ENCODE peak calls at places on chromosomes 12 and 14, in six cellular contexts. K is stimulated activated CD4-positive, alpha-beta T cell treated with anti-CD3 and anti-CD28 coated beads, TNF-alpha, amount 100 ng/mL, for 4 hours; E is GM23248; M is activated CD4-positive, alpha-beta T cell treated with anti-CD3 and anti-CD28 coated beads, Interleukin-2, amount 50 U/mL, for 1 hour; F is fibroblast of lung; A is GOT3. I is an unnamed sample.

GRCh38 chr14:91388551-91388975 is 29.1 kb downstream of the CCDC88C start:
- DNase-seq in E (no peak), M (no peak), K (no peak), F (peak; percentile 74), A (no peak), I (no peak)

GRCh38 chr12:65532162-65532561 is 253.7 kb downstream of the MSRB3 start:
- DNase-seq in A (no peak), K (no peak), E (peak; percentile 65), F (peak; percentile 88), M (no peak), I (no peak)

GRCh38 chr12:117485984-117486839 is 124.8 kb upstream of the NOS1 start:
- DNase-seq in A (no peak), E (peak; percentile 19), K (no peak), M (no peak), F (no peak), I (no peak)

GRCh38 chr12:94621662-94622359 is 28.5 kb downstream of the TMCC3 start:
- DNase-seq in A (no peak), E (peak; percentile 39), K (peak; percentile 8), M (no peak), F (peak; percentile 58), I (peak; percentile 19)

GRCh38 chr14:61703342-61704129 is 8.2 kb downstream of the HIF1A start:
- DNase-seq in M (no peak), E (peak; percentile 27), F (no peak), A (no peak), K (no peak), I (no peak)

GRCh38 chr14:98889107-98889835 is 382.7 kb downstream of the BCL11B start:
- DNase-seq in A (no peak), F (no peak), K (no peak), M (no peak), E (no peak), I (no peak)

GRCh38 chr12:116880817-116881324 is 370 bp downstream of the HRK start:
- DNase-seq in A (no peak), M (peak; percentile 5), F (peak; percentile 18), K (no peak), E (peak; percentile 67), I (no peak)

GRCh38 chr14:73753043-73753886 is 39.1 kb upstream of the PNMA1 start:
- DNase-seq in F (no peak), E (peak; percentile 51), K (no peak), M (peak; percentile 47), A (no peak), I (peak; percentile 63)

GRCh38 chr14:56648508-56649301 is 69.1 kb downstream of the TMEM260 start:
- DNase-seq in E (no peak), M (no peak), K (no peak), F (no peak), A (no peak), I (no peak)

GRCh38 chr14:90758028-90758889 is 58.0 kb downstream of the TTC7B start:
- DNase-seq in K (peak; percentile 91), M (peak; percentile 93), E (peak; percentile 96), A (peak; percentile 56), F (peak; percentile 89), I (peak; percentile 91)

GRCh38 chr12:15700595-15700994 is 88.6 kb downstream of the EPS8 start:
- DNase-seq in F (peak; percentile 95), A (no peak), K (no peak), M (no peak), E (peak; percentile 95), I (no peak)

GRCh38 chr12:67220065-67220464 is 49.1 kb upstream of the CAND1 start:
- DNase-seq in E (peak; percentile 8), M (no peak), K (no peak), A (no peak), F (no peak), I (no peak)

GRCh38 chr12:117820216-117820907 is 148.4 kb downstream of the KSR2 start:
- DNase-seq in A (no peak), K (no peak), F (no peak), E (no peak), M (no peak), I (no peak)

GRCh38 chr14:33938131-33938949 is 12.5 kb downstream of the EGLN3 start:
- DNase-seq in M (no peak), A (no peak), F (no peak), E (peak; percentile 19), K (no peak), I (no peak)